ENCODE peak calls at places on chromosomes 7 and 10, in nine cellular contexts. A is tibial nerve; S is cardiac muscle cell; L is lung; I is CD4-positive, alpha-beta T cell; W is astrocyte of the cerebellum; M is ovary; H is HFF-Myc; J is AG09319. G is an unnamed sample.

GRCh38 chr7:82945480-82945879 is 217.2 kb downstream of the PCLO start:
- DNase-seq in A (no peak), S (no peak), L (no peak), I (no peak), W (no peak), M (no peak), H (no peak), J (no peak), G (no peak)

GRCh38 chr10:22252286-22252800 is 34.5 kb upstream of the EBLN1 start:
- DNase-seq in A (peak), S (peak), L (peak), I (peak), W (no peak), M (peak), H (no peak), J (no peak), G (peak)

GRCh38 chr10:71137701-71138100 is 74.7 kb upstream of the UNC5B start:
- DNase-seq in A (no peak), S (no peak), L (no peak), I (no peak), W (no peak), M (no peak), H (no peak), J (no peak), G (no peak)

GRCh38 chr7:90681336-90682019 is 85.4 kb downstream of the CDK14 start:
- DNase-seq in A (no peak), S (no peak), L (no peak), I (no peak), W (peak), M (no peak), H (no peak), J (no peak), G (no peak)

GRCh38 chr7:98265841-98266271 is 13.8 kb upstream of the TECPR1 start:
- DNase-seq in A (no peak), S (no peak), L (no peak), I (no peak), W (no peak), M (no peak), H (no peak), J (no peak), G (no peak)

GRCh38 chr10:71623098-71623985 is 96.2 kb downstream of the C10orf105 start:
- DNase-seq in A (peak), S (peak), L (no peak), I (no peak), W (no peak), M (no peak), H (no peak), J (no peak), G (no peak)

GRCh38 chr10:88687853-88688467 is 18.1 kb upstream of the LIPK start:
- DNase-seq in A (no peak), S (peak), L (no peak), I (no peak), W (peak), M (no peak), H (no peak), J (no peak), G (no peak)

GRCh38 chr10:100109670-100110069 is 28.0 kb upstream of the CPN1 start:
- DNase-seq in A (no peak), S (no peak), L (no peak), I (no peak), W (no peak), M (no peak), H (no peak), J (no peak), G (no peak)

GRCh38 chr7:136405931-136406777 is 429.0 kb upstream of the MTPN start:
- DNase-seq in A (peak), S (peak), L (no peak), I (no peak), W (peak), M (no peak), H (peak), J (peak), G (peak)

GRCh38 chr10:8060010-8060703 is 5.7 kb downstream of the GATA3 start:
- DNase-seq in A (no peak), S (no peak), L (no peak), I (peak), W (peak), M (no peak), H (peak), J (no peak), G (no peak)

GRCh38 chr10:79424221-79425073 is 21.0 kb downstream of the ZCCHC24 start:
- DNase-seq in A (no peak), S (peak), L (peak), I (no peak), W (no peak), M (peak), H (no peak), J (no peak), G (no peak)

GRCh38 chr7:35975851-35976454 is 175.1 kb downstream of the SEPTIN7 start:
- DNase-seq in A (peak), S (peak), L (peak), I (peak), W (peak), M (no peak), H (peak), J (peak), G (no peak)

GRCh38 chr7:102992820-102993531 is 80.2 kb downstream of the LRRC17 start:
- DNase-seq in A (no peak), S (no peak), L (no peak), I (no peak), W (peak), M (no peak), H (peak), J (peak), G (no peak)

GRCh38 chr10:126570631-126571170 is 99.8 kb downstream of the C10orf90 start:
- DNase-seq in A (no peak), S (no peak), L (no peak), I (no peak), W (no peak), M (no peak), H (no peak), J (no peak), G (no peak)

GRCh38 chr7:6654113-6654841 is 17.2 kb downstream of the ZNF316 start:
- DNase-seq in A (no peak), S (no peak), L (no peak), I (no peak), W (no peak), M (no peak), H (no peak), J (no peak), G (no peak)

GRCh38 chr10:119384127-119384526 is 158.4 kb downstream of the RGS10 start:
- DNase-seq in A (no peak), S (no peak), L (no peak), I (no peak), W (no peak), M (no peak), H (no peak), J (no peak), G (no peak)

GRCh38 chr7:16419859-16420258 is 1.5 kb downstream of the CRPPA start:
- DNase-seq in A (no peak), S (no peak), L (no peak), I (no peak), W (no peak), M (no peak), H (no peak), J (no peak), G (no peak)

GRCh38 chr10:4670737-4671136 is 155.3 kb upstream of the AKR1E2 start:
- DNase-seq in A (no peak), S (no peak), L (no peak), I (no peak), W (no peak), M (no peak), H (no peak), J (no peak), G (no peak)

GRCh38 chr10:23192396-23192740 is 256 bp downstream of the PTF1A start:
- DNase-seq in A (no peak), S (no peak), L (no peak), I (no peak), W (no peak), M (no peak), H (no peak), J (no peak), G (no peak)

GRCh38 chr7:151836191-151836926 is 40.6 kb downstream of the PRKAG2 start:
- DNase-seq in A (no peak), S (no peak), L (no peak), I (no peak), W (no peak), M (no peak), H (no peak), J (no peak), G (no peak)

GRCh38 chr10:102313221-102313896 is 68.0 kb downstream of the GBF1 start:
- DNase-seq in A (no peak), S (peak), L (no peak), I (no peak), W (no peak), M (no peak), H (no peak), J (no peak), G (no peak)

GRCh38 chr7:115019882-115020605 is 98.2 kb downstream of the MDFIC start:
- DNase-seq in A (no peak), S (peak), L (no peak), I (no peak), W (no peak), M (no peak), H (no peak), J (no peak), G (no peak)

GRCh38 chr10:6786579-6787031 is 206.5 kb upstream of the PRKCQ start:
- DNase-seq in A (no peak), S (no peak), L (no peak), I (no peak), W (peak), M (peak), H (peak), J (peak), G (peak)

GRCh38 chr7:108026647-108027046 is 23.7 kb upstream of the LAMB1 start:
- DNase-seq in A (no peak), S (no peak), L (no peak), I (no peak), W (no peak), M (no peak), H (no peak), J (no peak), G (no peak)

GRCh38 chr7:108136191-108136581 is 6.0 kb upstream of the LAMB4 start:
- DNase-seq in A (no peak), S (no peak), L (no peak), I (no peak), W (no peak), M (no peak), H (no peak), J (no peak), G (no peak)

GRCh38 chr10:113533801-113534200 is 19.1 kb upstream of the HABP2 start:
- DNase-seq in A (no peak), S (no peak), L (no peak), I (no peak), W (no peak), M (no peak), H (no peak), J (no peak), G (no peak)

GRCh38 chr7:30363778-30364563 is 79.6 kb downstream of the ZNRF2 start:
- DNase-seq in A (no peak), S (no peak), L (no peak), I (no peak), W (no peak), M (no peak), H (no peak), J (no peak), G (no peak)

GRCh38 chr10:80518807-80519360 is 18.8 kb upstream of the SH2D4B start:
- DNase-seq in A (no peak), S (no peak), L (no peak), I (no peak), W (no peak), M (no peak), H (no peak), J (no peak), G (no peak)

DNA sequence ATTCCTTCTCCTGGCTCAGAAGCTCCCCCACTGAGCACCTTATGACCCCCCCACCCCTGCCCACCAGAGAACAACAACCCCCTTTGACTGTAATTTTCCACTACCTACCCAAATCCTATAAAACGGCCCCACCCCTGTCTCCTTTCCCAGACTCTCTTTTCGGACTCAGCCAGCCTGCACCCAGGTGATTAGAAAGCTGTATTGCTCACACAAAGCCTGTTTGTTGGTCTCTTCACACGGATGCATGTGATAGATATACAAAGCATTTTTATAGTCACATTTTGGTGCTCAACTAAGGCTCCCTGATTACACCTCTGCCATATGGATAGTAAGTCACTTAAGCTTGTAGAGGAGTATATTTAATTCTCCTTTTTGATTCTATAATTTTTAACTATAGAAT is 985.8 kb downstream of the REEP3 start:
- DNase-seq in A (no peak), S (no peak), L (no peak), I (no peak), W (no peak), M (no peak), H (no peak), J (no peak), G (no peak)
- TF ChIP-seq CTCF in A (no peak), S (no peak), L (no peak), I (no peak), W (no peak), M (no peak), H (no peak), J (no peak), G (no peak)

DNA sequence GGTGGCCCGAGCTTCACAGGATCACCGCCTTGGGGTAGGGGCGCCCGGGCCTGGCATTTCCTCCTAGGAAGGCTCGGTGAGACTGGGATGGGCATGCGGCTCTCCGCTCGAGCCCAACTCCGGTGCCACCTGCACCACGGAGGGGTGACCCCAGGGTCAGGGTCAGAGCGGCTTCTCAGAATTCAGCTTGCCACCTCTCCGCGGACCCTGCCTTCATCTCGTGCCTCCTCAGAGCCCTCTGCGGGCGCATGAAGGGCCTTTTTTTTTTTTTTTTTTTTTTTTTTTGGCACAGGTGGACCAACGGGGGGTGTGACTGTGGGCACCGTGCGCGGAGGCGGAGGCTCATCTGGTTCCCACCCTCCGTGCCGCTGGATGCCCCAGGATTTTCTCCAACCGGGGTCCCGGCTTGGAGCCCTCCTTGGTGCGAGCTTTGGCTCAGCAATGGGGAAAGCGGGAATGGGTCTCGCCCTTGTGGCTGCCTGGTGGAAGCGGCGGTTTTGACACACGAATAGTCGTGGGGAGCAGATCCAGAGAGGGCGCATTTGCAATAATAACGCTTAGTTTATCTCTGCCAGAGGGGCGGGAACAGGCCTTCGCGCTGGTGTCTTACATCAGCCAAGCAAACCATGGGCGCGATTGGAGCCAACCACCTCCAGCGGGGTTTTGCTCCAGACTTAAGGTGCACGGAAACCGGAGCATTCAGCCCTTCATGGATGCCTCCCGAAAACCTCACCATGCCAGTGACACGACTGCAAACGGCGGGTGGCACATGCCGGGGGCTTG is 5.0 kb upstream of the TNRC18 start:
- DNase-seq in A (peak), S (peak), L (peak), I (no peak), W (peak), M (peak), H (no peak), J (peak), G (no peak)
- TF ChIP-seq CTCF in A (peak), S (peak), L (no peak), I (no peak), W (no peak), M (no peak), H (no peak), J (peak), G (no peak)

GRCh38 chr10:45442670-45443069 is 68.7 kb downstream of the ALOX5 start:
- DNase-seq in A (no peak), S (no peak), L (no peak), I (no peak), W (no peak), M (no peak), H (no peak), J (no peak), G (no peak)
- TF ChIP-seq CTCF in A (no peak), S (no peak), L (no peak), I (no peak), W (no peak), M (no peak), H (no peak), J (no peak), G (no peak)

GRCh38 chr10:69383485-69384089 is 33.1 kb downstream of the TACR2 start:
- DNase-seq in A (no peak), S (no peak), L (no peak), I (no peak), W (no peak), M (no peak), H (no peak), J (no peak), G (no peak)
- TF ChIP-seq CTCF in A (no peak), S (peak), L (no peak), I (no peak), W (no peak), M (no peak), H (no peak), J (peak), G (no peak)

GRCh38 chr10:131815366-131816156 is 85.2 kb upstream of the PPP2R2D start:
- DNase-seq in A (no peak), S (no peak), L (peak), I (no peak), W (no peak), M (no peak), H (no peak), J (no peak), G (peak)

GRCh38 chr10:131814567-131815290 is 86.1 kb upstream of the PPP2R2D start:
- DNase-seq in A (no peak), S (no peak), L (peak), I (no peak), W (no peak), M (no peak), H (no peak), J (no peak), G (peak)

GRCh38 chr10:131816941-131817700 is 83.7 kb upstream of the PPP2R2D start:
- DNase-seq in A (no peak), S (no peak), L (no peak), I (no peak), W (no peak), M (no peak), H (no peak), J (no peak), G (no peak)

GRCh38 chr10:131817866-131818509 is 82.8 kb upstream of the PPP2R2D start:
- DNase-seq in A (no peak), S (no peak), L (no peak), I (no peak), W (no peak), M (no peak), H (no peak), J (no peak), G (no peak)

DNA sequence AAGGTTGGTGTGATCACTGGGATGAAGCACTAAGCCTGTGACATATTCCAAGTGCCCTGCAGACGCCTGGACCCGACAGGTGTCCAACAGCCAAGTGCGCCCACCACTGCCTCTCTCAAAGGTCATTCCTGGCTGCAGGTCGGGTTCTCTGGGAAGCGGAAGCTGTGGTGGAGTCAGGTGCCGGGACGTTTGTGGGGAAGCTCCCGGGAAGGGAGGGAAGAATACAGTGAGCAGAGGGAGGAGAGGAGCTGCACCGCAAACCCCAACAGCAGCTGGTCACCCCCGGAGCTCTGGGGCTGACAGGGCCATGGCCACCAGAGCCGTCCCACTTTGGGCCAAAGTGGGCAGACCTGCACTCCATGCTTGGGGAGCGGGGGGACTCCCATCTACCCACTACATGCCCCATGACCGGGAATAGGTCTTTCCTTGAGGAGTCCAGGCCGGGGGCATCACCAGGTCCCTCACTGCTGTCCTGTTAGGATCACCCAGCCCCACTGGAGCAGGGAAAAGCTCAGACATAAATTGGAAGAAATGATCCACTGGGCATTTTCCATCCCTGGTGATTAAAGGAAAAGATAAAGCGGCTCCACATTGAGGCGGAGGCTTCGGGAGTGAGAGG is 84.5 kb upstream of the PPP2R2D start:
- DNase-seq in A (no peak), S (no peak), L (no peak), I (no peak), W (no peak), M (no peak), H (no peak), J (no peak), G (peak)
- TF ChIP-seq CTCF in A (no peak), S (no peak), L (no peak), I (no peak), W (no peak), M (no peak), H (no peak), J (no peak), G (no peak)

GRCh38 chr7:133358728-133359127 is 105.8 kb downstream of the EXOC4 start:
- DNase-seq in A (no peak), S (no peak), L (no peak), I (no peak), W (no peak), M (no peak), H (no peak), J (no peak), G (no peak)
- TF ChIP-seq CTCF in A (no peak), S (no peak), L (no peak), I (no peak), W (no peak), M (no peak), H (no peak), J (no peak), G (no peak)

GRCh38 chr10:92242380-92242779 is 48.5 kb downstream of the CPEB3 start:
- DNase-seq in A (no peak), S (no peak), L (no peak), I (no peak), W (no peak), M (no peak), H (no peak), J (no peak), G (no peak)
- TF ChIP-seq CTCF in A (no peak), S (no peak), L (no peak), I (no peak), W (no peak), M (no peak), H (no peak), J (no peak), G (no peak)

DNA sequence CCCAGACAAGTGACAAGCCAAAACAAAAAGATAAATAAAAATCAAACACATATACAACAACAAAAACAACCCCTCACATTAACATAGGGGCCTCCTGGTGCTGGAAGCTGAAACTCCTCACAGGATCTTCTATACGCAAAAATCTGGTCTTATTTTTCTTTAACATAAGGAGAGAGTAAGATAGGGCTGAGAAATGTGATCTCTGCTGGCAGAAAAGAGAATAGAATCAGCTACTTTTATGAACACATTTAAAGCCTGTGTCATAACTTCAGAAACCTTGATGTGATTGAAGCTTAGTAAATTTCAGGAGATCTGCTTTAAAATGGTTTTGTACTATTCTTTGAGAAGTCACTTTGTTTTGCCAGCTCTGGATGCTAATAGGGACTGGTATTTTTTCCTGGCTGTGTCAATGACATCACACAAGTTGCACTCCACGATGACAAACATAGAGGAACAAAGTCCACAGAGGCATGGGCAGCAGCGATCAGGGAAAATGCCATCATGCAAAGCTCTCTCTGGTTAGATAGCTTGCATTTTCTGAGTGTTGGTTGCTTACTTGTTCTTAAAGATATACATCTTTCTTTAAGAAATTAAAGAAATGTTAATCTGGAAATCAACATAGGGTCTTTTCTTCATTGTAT is 176.6 kb upstream of the SP4 start:
- DNase-seq in A (no peak), S (no peak), L (no peak), I (no peak), W (no peak), M (no peak), H (no peak), J (no peak), G (no peak)
- TF ChIP-seq CTCF in A (no peak), S (no peak), L (no peak), I (no peak), W (no peak), M (no peak), H (no peak), J (no peak), G (no peak)

GRCh38 chr10:52566471-52567246 is 205.9 kb downstream of the MBL2 start:
- DNase-seq in A (no peak), S (peak), L (no peak), I (no peak), W (peak), M (no peak), H (no peak), J (peak), G (no peak)
- TF ChIP-seq CTCF in A (no peak), S (peak), L (no peak), I (no peak), W (peak), M (no peak), H (peak), J (peak), G (no peak)

GRCh38 chr7:26091933-26092332 is 60.1 kb upstream of the NFE2L3 start:
- DNase-seq in A (no peak), S (no peak), L (no peak), I (no peak), W (no peak), M (no peak), H (no peak), J (no peak), G (no peak)
- TF ChIP-seq CTCF in A (no peak), S (no peak), L (no peak), I (no peak), W (peak), M (no peak), H (no peak), J (no peak), G (no peak)